ENCODE peak calls at places on chromosomes 1 and 21, in six cellular contexts. I, T, Q, E, X and G are unnamed samples.

GRCh38 chr1:213135572-213135971 is 84.5 kb downstream of the RPS6KC1 start:
- DNase-seq in I (no peak), T (no peak), Q (no peak), E (no peak), X (no peak), G (peak; percentile 64)

GRCh38 chr1:94963864-94964263 is 37.0 kb upstream of the CNN3 start:
- DNase-seq in I (no peak), T (no peak), Q (no peak), E (no peak), X (no peak), G (no peak)

GRCh38 chr1:81679972-81680371 is 120.8 kb upstream of the ADGRL2 start:
- DNase-seq in I (no peak), T (no peak), Q (peak; percentile 3), E (no peak), X (no peak), G (no peak)

GRCh38 chr1:21100496-21100895 is 76.2 kb downstream of the EIF4G3 start:
- DNase-seq in I (no peak), T (no peak), Q (no peak), E (no peak), X (no peak), G (peak; percentile 75)

GRCh38 chr1:184890539-184890973 is 83.8 kb downstream of the NIBAN1 start:
- DNase-seq in I (no peak), T (no peak), Q (no peak), E (no peak), X (no peak), G (no peak)

GRCh38 chr1:26177182-26177684 is at the start of gene CNKSR1:
- DNase-seq in I (peak; percentile 94), T (no peak), Q (peak; percentile 62), E (peak; percentile 89), X (no peak), G (no peak)

GRCh38 chr1:9294910-9295636 is 2.4 kb downstream of the SPSB1 start:
- DNase-seq in I (no peak), T (no peak), Q (no peak), E (no peak), X (peak; percentile 72), G (peak; percentile 53)

GRCh38 chr1:200150721-200151120 is 123.2 kb downstream of the NR5A2 start:
- DNase-seq in I (no peak), T (peak; percentile 80), Q (no peak), E (no peak), X (peak; percentile 95), G (no peak)

GRCh38 chr1:14926818-14927555 is 226.6 kb upstream of the TMEM51 start:
- DNase-seq in I (no peak), T (no peak), Q (peak; percentile 17), E (no peak), X (no peak), G (no peak)

GRCh38 chr1:186404454-186405051 is 28.9 kb downstream of the ODR4 start:
- DNase-seq in I (no peak), T (peak; percentile 60), Q (peak; percentile 27), E (no peak), X (peak; percentile 61), G (peak; percentile 89)

GRCh38 chr1:75305051-75305450 is 170.9 kb downstream of the LHX8 start:
- DNase-seq in I (no peak), T (no peak), Q (no peak), E (no peak), X (no peak), G (no peak)

GRCh38 chr1:175201061-175201508 is 8.5 kb upstream of the KIAA0040 start:
- DNase-seq in I (no peak), T (no peak), Q (no peak), E (no peak), X (no peak), G (peak; percentile 91)

GRCh38 chr1:231069333-231069732 is 29.3 kb upstream of the FAM89A start:
- DNase-seq in I (no peak), T (no peak), Q (no peak), E (no peak), X (no peak), G (no peak)

GRCh38 chr1:243799908-243800307 is 50.1 kb downstream of the AKT3 start:
- DNase-seq in I (no peak), T (no peak), Q (no peak), E (no peak), X (no peak), G (no peak)

GRCh38 chr21:42525676-42526378 is 12.2 kb downstream of the SLC37A1 start:
- DNase-seq in I (no peak), T (no peak), Q (no peak), E (no peak), X (no peak), G (no peak)

GRCh38 chr1:21904725-21905520 is 32.2 kb downstream of the HSPG2 start:
- DNase-seq in I (no peak), T (peak; percentile 96), Q (no peak), E (no peak), X (peak; percentile 67), G (peak; percentile 99)

GRCh38 chr21:33245289-33245918 is 15.7 kb downstream of the IFNAR2 start:
- DNase-seq in I (no peak), T (no peak), Q (peak; percentile 59), E (no peak), X (no peak), G (no peak)

GRCh38 chr1:145990249-145991097 is 5.9 kb downstream of the TXNIP start:
- DNase-seq in I (no peak), T (no peak), Q (peak; percentile 58), E (no peak), X (no peak), G (no peak)

DNA sequence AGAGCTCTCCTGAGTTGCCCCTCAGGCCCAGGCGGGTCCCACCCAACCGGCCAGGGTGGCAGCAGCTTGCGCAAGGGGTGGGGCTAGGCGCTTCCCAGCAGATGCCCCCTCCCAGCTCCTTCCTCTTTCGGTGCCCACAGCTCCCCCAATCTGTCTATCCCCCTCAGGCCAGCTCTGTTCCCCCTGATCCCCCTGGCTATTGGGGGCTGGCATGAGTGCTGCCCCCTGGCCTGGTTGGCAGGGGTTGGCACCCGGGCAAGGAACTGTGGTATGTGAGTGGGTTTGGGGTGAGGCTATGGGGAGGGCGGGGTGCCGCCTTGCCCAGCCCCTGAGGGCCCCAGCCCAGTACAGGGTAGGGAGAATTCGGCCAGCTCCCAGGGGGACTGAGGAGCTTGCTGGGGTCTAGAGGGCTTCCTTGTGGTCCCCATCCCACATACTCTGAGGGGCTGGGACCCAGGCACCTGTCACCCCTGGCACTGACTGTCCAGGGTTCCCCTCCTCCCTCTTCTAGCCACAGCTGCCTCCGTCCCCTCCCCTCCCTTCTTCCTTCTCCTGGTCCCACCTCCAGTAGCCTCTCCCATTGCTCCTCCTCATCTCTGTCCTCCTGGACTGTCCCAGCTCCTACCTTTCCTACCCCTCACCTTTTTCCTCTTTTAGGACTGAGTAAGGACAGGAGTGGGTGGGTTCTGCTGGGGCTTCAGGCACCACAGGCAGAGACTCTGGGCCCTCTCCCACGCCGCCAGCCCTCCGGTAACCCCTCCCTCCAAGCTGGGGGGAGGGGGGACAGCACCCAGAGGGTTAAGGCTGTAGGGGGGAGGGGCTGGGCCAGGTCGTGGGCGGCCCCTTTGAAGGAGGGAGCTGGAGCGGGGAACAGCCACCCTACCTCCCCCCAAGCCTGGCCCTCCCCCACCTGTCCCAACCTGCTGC is 5.7 kb downstream of the ZBTB7B start:
- DNase-seq in I (peak; percentile 36), T (peak; percentile 83), Q (no peak), E (no peak), X (no peak), G (no peak)
- TF ChIP-seq JUN in I (no peak), T (no peak), Q (no peak), E (no peak), X (no peak), G (no peak)

DNA sequence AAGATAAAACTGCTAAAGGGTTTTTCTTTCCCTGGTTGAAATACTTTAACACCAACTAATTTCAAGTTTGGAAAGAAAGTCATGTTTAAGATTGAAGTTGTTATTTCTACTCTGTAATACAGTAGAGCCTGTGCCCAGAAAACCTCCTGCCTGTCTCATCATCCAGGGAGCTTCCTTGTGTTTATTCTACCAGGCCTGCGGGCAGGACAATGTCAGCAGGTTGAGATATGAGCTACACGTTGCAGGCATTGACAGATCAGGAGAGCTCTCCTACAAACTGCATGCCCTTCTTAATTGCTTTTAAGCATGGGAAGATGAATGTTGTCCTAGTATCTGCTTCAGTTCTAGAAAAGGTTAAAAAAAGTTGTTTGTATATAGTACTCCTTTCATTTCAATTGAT is 43.1 kb upstream of the CTBS start:
- DNase-seq in I (no peak), T (no peak), Q (no peak), E (no peak), X (no peak), G (no peak)
- TF ChIP-seq JUN in I (no peak), T (no peak), Q (no peak), E (no peak), X (no peak), G (no peak)

GRCh38 chr1:164771001-164771550 is 212.1 kb downstream of the PBX1 start:
- DNase-seq in I (no peak), T (no peak), Q (no peak), E (no peak), X (no peak), G (no peak)

GRCh38 chr1:164770149-164770529 is 211.2 kb downstream of the PBX1 start:
- DNase-seq in I (no peak), T (peak; percentile 25), Q (no peak), E (no peak), X (no peak), G (no peak)

GRCh38 chr1:164772635-164773034 is 213.7 kb downstream of the PBX1 start:
- DNase-seq in I (no peak), T (peak; percentile 77), Q (no peak), E (no peak), X (peak; percentile 89), G (no peak)

GRCh38 chr1:164773146-164773545 is 214.2 kb downstream of the PBX1 start:
- DNase-seq in I (no peak), T (no peak), Q (no peak), E (no peak), X (no peak), G (no peak)

DNA sequence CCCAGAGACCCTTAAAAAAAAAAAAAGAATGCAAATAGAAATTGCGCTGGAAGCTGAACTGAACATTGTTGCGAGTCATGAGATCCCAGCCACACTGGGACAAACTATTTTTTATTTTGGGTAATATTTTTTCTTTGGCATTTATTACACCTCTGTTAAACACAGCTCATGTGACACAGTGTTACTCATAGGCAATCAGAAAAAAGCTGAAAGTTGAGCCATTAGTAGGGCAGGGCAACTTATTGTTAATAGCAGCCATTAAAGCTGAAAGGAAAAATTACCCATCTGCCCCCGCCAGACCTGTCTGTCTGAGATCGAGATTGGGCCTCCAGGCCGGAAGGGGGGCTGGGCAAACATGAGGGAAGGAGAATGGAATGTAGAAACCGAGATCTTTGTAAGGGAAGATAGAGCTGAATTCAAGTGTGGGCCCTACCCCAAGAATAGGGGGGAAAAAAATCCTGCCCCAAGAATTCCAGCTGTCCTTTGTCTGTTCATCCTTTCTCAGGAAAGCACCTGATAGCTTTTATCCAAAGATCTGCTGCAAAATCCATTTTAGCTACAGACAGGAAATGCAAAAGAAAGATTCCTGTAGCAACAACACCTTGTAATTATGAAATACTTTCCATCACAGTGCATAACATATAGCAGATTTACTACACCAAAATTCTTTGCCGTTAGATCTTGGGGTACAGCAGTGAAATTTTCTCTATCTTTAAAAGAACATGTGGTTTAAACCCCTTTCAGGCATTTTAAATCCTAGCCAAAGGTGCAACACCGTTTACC is 212.8 kb downstream of the PBX1 start:
- DNase-seq in I (peak; percentile 28), T (peak; percentile 27), Q (no peak), E (no peak), X (peak; percentile 76), G (peak; percentile 32)
- TF ChIP-seq JUN in I (no peak), T (no peak), Q (no peak), E (peak; percentile 36), X (peak; percentile 42), G (no peak)

DNA sequence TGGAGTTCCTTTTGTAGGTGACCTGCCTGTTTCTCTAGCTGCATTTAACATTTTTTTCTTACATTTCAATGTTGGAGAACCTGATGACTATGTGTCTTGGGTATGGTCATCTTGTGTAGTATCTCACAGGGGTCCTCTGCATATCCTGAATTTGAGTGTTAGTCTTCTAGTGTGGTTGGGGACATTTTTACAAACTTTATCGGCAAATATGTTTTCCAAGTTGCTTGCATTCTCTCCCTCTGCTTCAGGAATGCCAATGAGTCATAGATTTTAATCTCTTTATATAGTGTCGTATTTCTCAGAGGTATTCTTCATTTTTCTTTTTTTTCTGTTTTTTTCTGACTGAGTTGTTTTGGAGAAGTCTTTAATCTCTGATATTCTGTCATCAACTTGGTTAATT is 684.0 kb downstream of the NCAM2 start:
- DNase-seq in I (no peak), T (no peak), Q (no peak), E (no peak), X (no peak), G (no peak)
- TF ChIP-seq JUN in I (no peak), T (no peak), Q (no peak), E (no peak), X (no peak), G (no peak)